ENCODE peak calls at places on chromosomes 6 and 20, in eight cellular contexts. M is epithelial cell of esophagus, X is IMR-90, I is colonic mucosa, D is endodermal cell, O is neural crest cell, R is AG10803, J is HFF-Myc. G is an unnamed sample.

GRCh38 chr6:156533860-156534580 is 243.2 kb upstream of the ARID1B start:
- DNase-seq in R (no peak), I (no peak), O (no peak), D (peak), M (no peak), J (no peak), X (no peak), G (no peak)

GRCh38 chr6:13012271-13012670 is 295.7 kb downstream of the PHACTR1 start:
- DNase-seq in J (no peak), D (no peak), R (no peak), X (no peak), O (no peak), I (no peak), M (peak), G (no peak)

GRCh38 chr20:43820742-43821330 is 93.8 kb upstream of the TOX2 start:
- DNase-seq in O (no peak), J (no peak), R (no peak), I (no peak), X (no peak), D (no peak), M (peak), G (no peak)

GRCh38 chr6:161104966-161105365 is 113.4 kb downstream of the MAP3K4 start:
- DNase-seq in O (no peak), J (no peak), I (no peak), M (peak), X (peak), D (no peak), R (peak), G (no peak)

GRCh38 chr20:50320910-50321796 is 130.5 kb downstream of the CEBPB start:
- DNase-seq in J (no peak), X (peak), I (peak), O (peak), D (peak), R (peak), M (peak), G (peak)

GRCh38 chr20:51528263-51529026 is 14.1 kb downstream of the NFATC2 start:
- DNase-seq in I (no peak), M (no peak), J (no peak), O (no peak), X (no peak), D (no peak), R (no peak), G (no peak)

GRCh38 chr6:53718597-53719460 is 53.3 kb upstream of the KLHL31 start:
- DNase-seq in D (no peak), R (peak), O (no peak), X (peak), M (peak), I (peak), J (peak), G (no peak)

GRCh38 chr6:139940741-139941712 is 566.6 kb upstream of the CITED2 start:
- DNase-seq in M (peak), X (peak), D (no peak), R (no peak), O (no peak), I (no peak), J (no peak), G (no peak)

GRCh38 chr6:36576573-36576972 is 17.6 kb upstream of the SRSF3 start:
- DNase-seq in D (no peak), O (no peak), M (no peak), J (no peak), X (no peak), R (no peak), I (no peak), G (no peak)

GRCh38 chr6:56765494-56765893 is 122.8 kb upstream of the DST start:
- DNase-seq in I (no peak), R (no peak), O (no peak), M (no peak), D (no peak), J (no peak), X (no peak), G (no peak)

GRCh38 chr20:61297981-61298380 is 45.9 kb downstream of the CDH4 start:
- DNase-seq in O (no peak), M (peak), I (no peak), D (no peak), R (peak), J (peak), X (peak), G (no peak)

GRCh38 chr20:38238834-38239233 is 21.7 kb downstream of the KIAA1755 start:
- DNase-seq in D (no peak), O (no peak), R (no peak), X (no peak), I (no peak), M (no peak), J (no peak), G (no peak)

GRCh38 chr6:141326426-141326825 is 806.3 kb upstream of the GJE1 start:
- DNase-seq in M (peak), I (no peak), J (peak), D (no peak), O (no peak), X (peak), R (peak), G (no peak)

GRCh38 chr6:149007846-149008245 is 261.0 kb downstream of the UST start:
- DNase-seq in R (no peak), D (no peak), X (no peak), I (no peak), O (no peak), M (no peak), J (no peak), G (no peak)

GRCh38 chr6:12291785-12292604 is 1.8 kb downstream of the EDN1 start:
- DNase-seq in J (no peak), D (peak), X (peak), O (no peak), R (peak), I (peak), M (peak), G (no peak)

GRCh38 chr6:148709577-148709976 is 37.3 kb upstream of the UST start:
- DNase-seq in D (no peak), X (peak), I (no peak), R (no peak), M (no peak), J (no peak), O (no peak), G (no peak)

GRCh38 chr6:122871079-122871478 is 82.0 kb downstream of the SMPDL3A start:
- DNase-seq in D (no peak), I (no peak), M (no peak), X (no peak), O (no peak), J (no peak), R (no peak), G (no peak)

GRCh38 chr20:10761232-10761631 is 87.4 kb upstream of the JAG1 start:
- DNase-seq in R (no peak), O (no peak), D (no peak), M (peak), I (no peak), X (peak), J (no peak), G (no peak)

DNA sequence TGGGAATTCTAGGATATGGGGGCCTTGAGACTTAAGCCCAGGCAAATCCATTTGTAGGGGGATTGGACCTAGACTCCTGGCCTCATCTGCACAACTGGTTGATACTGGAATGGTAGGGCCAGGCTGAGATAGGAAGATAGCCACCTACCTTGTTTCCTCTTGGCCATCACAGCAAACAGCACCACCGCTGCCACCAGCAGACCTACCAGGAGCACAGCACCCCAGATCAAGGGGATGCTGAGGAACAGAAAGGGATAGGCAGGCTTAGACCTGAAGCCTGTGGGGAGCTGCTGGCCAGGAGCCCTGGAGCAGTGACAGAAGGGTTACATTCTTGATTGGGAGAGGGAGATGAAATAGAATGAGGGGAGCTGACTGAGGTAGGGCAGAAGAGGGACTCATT is 3.5 kb downstream of the TREML1 start:
- DNase-seq in I (no peak), O (no peak), M (peak), J (no peak), X (no peak), R (no peak), D (no peak), G (no peak)
- TF ChIP-seq CTCF in I (no peak), O (no peak), M (peak), J (no peak), X (no peak), R (no peak), D (peak), G (no peak)

GRCh38 chr6:127073222-127073621 is 45.2 kb upstream of the RSPO3 start:
- DNase-seq in M (no peak), I (no peak), X (peak), O (no peak), D (no peak), R (no peak), J (no peak), G (no peak)

DNA sequence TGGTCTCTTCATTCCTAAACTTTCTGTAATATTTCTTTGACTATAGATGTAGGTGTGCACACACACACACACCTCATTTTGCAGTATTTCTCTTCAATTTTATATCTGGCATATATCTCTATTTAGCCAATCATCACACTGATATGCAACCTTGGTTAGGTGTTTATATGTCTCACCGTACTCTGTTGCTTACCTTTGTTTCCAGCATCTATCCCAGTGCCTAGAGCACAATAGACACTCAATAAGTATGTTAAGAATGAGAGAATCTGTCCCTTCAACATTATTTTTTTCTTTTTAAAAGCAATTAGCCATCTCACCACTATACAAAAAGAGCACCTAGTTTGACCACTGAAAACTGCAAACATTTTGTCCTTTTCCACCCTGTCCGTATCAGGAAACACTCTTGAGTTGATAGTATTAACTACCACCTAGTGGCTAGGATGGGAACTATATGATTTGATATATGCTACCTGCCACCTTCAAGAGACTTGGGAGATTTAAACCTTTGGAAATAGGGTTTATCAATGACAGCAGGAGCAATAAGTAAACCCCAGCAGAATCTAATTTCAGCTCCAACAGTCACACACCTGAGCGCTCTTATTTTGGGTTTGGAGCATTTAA is 48.7 kb upstream of the RSPO3 start:
- DNase-seq in I (no peak), X (peak), R (peak), M (peak), J (peak), D (no peak), O (no peak), G (no peak)
- TF ChIP-seq CTCF in I (peak), X (peak), R (peak), M (peak), J (peak), D (peak), O (peak), G (peak)

GRCh38 chr6:6659600-6660327 is 71.2 kb downstream of the LY86 start:
- DNase-seq in J (no peak), I (no peak), O (no peak), D (no peak), R (no peak), M (no peak), X (no peak), G (no peak)
- TF ChIP-seq CTCF in J (no peak), I (no peak), O (no peak), D (no peak), R (no peak), M (no peak), X (no peak), G (no peak)

DNA sequence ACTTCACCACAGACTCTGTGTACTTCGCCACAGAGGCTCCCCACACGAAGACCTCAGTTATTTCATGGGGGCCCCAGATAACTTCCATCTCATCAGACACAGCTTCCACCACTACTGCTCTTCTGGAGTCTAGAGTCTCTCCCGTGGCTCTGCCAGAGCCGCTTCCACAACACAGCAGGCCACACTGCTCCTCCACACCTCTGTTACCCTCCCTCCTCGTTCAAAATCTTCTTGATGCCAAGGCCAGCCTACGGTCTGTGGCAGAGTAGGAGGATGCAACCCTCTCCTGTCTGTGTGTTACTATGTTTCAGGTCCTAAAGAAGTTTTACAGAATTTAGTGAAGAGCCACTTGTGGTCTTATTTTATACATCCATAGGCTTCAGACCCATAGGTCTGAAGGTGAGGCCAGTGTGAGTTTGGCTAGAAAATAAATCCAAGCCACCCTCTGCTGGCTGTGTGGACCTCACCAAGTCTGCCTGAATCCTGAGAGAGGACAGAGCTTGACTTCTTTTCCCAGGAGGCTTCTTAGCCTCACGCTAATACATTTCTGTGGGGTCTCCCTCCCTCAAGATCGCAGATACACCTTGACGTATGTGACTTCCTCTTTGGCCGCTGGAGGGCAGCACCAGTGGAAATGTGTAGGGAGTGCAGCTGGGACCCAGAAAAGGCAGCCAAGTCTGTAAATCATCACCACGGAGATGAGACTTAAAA is 197.7 kb downstream of the FAXC start:
- DNase-seq in D (peak), I (peak), M (peak), R (peak), X (peak), J (peak), O (peak), G (peak)
- TF ChIP-seq CTCF in D (peak), I (peak), M (peak), R (peak), X (peak), J (peak), O (peak), G (peak)

GRCh38 chr20:56983813-56984212 is 282.6 kb downstream of the BMP7 start:
- DNase-seq in O (no peak), I (no peak), M (no peak), X (no peak), D (no peak), J (no peak), R (no peak), G (no peak)
- TF ChIP-seq CTCF in O (no peak), I (no peak), M (no peak), X (no peak), D (no peak), J (no peak), R (no peak), G (no peak)

DNA sequence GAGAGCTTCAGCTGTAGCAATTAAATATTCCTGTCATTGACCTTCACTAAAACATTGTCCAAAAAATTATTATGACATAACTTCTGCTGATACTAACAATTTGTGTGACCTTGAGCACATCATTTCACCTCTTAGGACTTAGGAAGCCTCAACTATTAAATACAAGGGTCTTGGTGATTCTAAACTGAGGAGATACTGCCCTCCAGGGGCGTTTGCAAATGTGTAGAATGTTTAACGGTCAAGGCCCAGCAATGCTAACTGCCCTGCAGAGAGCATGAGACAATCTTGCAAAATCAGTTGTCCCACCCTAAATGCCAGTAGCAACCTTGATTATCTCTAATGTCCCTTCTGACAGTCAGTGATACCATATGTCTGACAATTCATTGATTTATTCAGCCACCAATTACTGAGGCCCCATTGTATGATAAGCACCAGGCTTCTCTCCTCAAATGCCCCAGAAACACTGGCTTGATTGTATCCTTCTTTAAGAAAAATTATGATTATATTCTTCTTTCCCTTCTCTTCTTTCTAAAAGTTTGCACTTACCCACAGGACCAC is 284.1 kb upstream of the PLN start:
- DNase-seq in X (peak), R (peak), O (peak), I (no peak), J (no peak), D (peak), M (peak), G (peak)
- TF ChIP-seq CTCF in X (peak), R (peak), O (peak), I (no peak), J (no peak), D (peak), M (peak), G (no peak)

DNA sequence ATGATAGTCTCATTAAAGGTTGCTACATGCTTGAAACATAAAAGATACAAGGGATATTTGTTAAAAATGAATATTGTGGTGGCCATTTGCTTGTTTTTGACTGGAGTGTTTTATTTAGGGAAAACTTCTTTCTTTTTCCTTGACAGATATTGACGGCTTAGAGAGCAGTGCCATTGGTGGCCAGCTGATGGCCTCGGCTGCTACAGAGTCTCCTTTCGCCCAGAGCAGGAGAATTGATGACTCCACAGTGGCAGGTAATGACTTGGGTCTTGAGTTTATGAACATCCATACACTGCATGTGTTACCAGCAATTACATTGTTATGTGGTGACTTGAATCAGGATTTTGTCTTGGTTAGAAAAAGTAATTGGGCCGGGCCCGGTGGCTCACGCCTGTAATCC is 67.5 kb upstream of the PBOV1 start:
- DNase-seq in D (peak), X (no peak), M (no peak), O (no peak), I (no peak), J (no peak), R (no peak), G (no peak)
- TF ChIP-seq CTCF in D (peak), X (no peak), M (peak), O (no peak), I (no peak), J (no peak), R (no peak), G (no peak)

GRCh38 chr6:73299171-73300073 is 36.4 kb upstream of the KHDC1 start:
- DNase-seq in M (no peak), J (no peak), D (no peak), I (no peak), R (no peak), O (no peak), X (no peak), G (no peak)
- TF ChIP-seq CTCF in M (no peak), J (no peak), D (no peak), I (no peak), R (no peak), O (no peak), X (no peak), G (no peak)

G was measured in mesothelial cell of epicardium.